ENCODE peak calls at places on chromosomes 1 and 21, in seven cellular contexts. Z is OCI-M1; R is substantia nigra; I is effector CD8-positive, alpha-beta T cell; Y is left cardiac atrium; A is NCI-H2029; T is neural progenitor cell. Q is an unnamed sample.

GRCh38 chr1:112544011-112544688 is 35.4 kb downstream of the WNT2B start:
- DNase-seq in Z (peak), R (no peak), I (no peak), Y (no peak), A (no peak), T (no peak), Q (no peak)

GRCh38 chr1:229984992-229985985 is 81.7 kb upstream of the GALNT2 start:
- DNase-seq in Z (no peak), R (no peak), I (no peak), Y (no peak), A (no peak), T (no peak), Q (no peak)

GRCh38 chr1:52328615-52329014 is 37.4 kb downstream of the CC2D1B start:
- DNase-seq in Z (no peak), R (no peak), I (no peak), Y (no peak), A (no peak), T (no peak), Q (no peak)

GRCh38 chr1:236168716-236169429 is 26.5 kb downstream of the GPR137B start:
- DNase-seq in Z (no peak), R (no peak), I (no peak), Y (peak), A (peak), T (no peak), Q (no peak)

GRCh38 chr1:160667896-160668295 is 21.1 kb upstream of the SLAMF1 start:
- DNase-seq in Z (no peak), R (no peak), I (no peak), Y (no peak), A (no peak), T (no peak), Q (no peak)

GRCh38 chr1:243523766-243524165 is 267.9 kb downstream of the SDCCAG8 start:
- DNase-seq in Z (no peak), R (no peak), I (no peak), Y (no peak), A (no peak), T (no peak), Q (no peak)

GRCh38 chr1:13900583-13900982 is 200.6 kb downstream of the PRDM2 start:
- DNase-seq in Z (no peak), R (no peak), I (no peak), Y (no peak), A (no peak), T (no peak), Q (no peak)

GRCh38 chr21:30349572-30349971 is 1.2 kb upstream of the KRTAP23-1 start:
- DNase-seq in Z (no peak), R (no peak), I (no peak), Y (no peak), A (no peak), T (no peak), Q (no peak)

GRCh38 chr1:63829349-63830327 is 55.8 kb downstream of the ROR1 start:
- DNase-seq in Z (no peak), R (no peak), I (no peak), Y (no peak), A (no peak), T (no peak), Q (no peak)

GRCh38 chr1:84871181-84871580 is 21.8 kb downstream of the LPAR3 start:
- DNase-seq in Z (no peak), R (no peak), I (no peak), Y (no peak), A (no peak), T (no peak), Q (no peak)

GRCh38 chr1:41498809-41499208 is 14.3 kb upstream of the EDN2 start:
- DNase-seq in Z (no peak), R (no peak), I (no peak), Y (peak), A (peak), T (no peak), Q (no peak)

GRCh38 chr1:219041819-219042218 is 131.9 kb upstream of the LYPLAL1 start:
- DNase-seq in Z (peak), R (no peak), I (no peak), Y (peak), A (no peak), T (no peak), Q (no peak)

GRCh38 chr21:46004168-46004861 is 22.7 kb downstream of the COL6A1 start:
- DNase-seq in Z (no peak), R (no peak), I (no peak), Y (peak), A (no peak), T (no peak), Q (no peak)

GRCh38 chr1:26471498-26472329 is 526 bp upstream of the HMGN2 start:
- DNase-seq in Z (peak), R (peak), I (peak), Y (peak), A (peak), T (peak), Q (peak)

GRCh38 chr1:7408771-7409150 is 362.3 kb upstream of the VAMP3 start:
- DNase-seq in Z (no peak), R (no peak), I (no peak), Y (no peak), A (no peak), T (no peak), Q (no peak)

GRCh38 chr1:167746013-167746672 is 24.4 kb downstream of the MPZL1 start:
- DNase-seq in Z (no peak), R (no peak), I (no peak), Y (no peak), A (no peak), T (no peak), Q (no peak)

GRCh38 chr1:47179023-47179987 is 10.5 kb downstream of the PDZK1IP1 start:
- DNase-seq in Z (peak), R (no peak), I (peak), Y (peak), A (peak), T (peak), Q (peak)

GRCh38 chr1:174931214-174931613 is 68.5 kb upstream of the CACYBP start:
- DNase-seq in Z (no peak), R (no peak), I (no peak), Y (no peak), A (no peak), T (peak), Q (no peak)

GRCh38 chr1:176188604-176189003 is 18.5 kb downstream of the COP1 start:
- DNase-seq in Z (no peak), R (no peak), I (no peak), Y (no peak), A (no peak), T (peak), Q (no peak)

GRCh38 chr1:152440635-152441471 is 26.8 kb upstream of the CRNN start:
- DNase-seq in Z (peak), R (no peak), I (peak), Y (peak), A (peak), T (peak), Q (peak)

GRCh38 chr1:223726380-223727001 is 14.2 kb downstream of the CAPN2 start:
- DNase-seq in Z (peak), R (no peak), I (peak), Y (peak), A (no peak), T (peak), Q (peak)

GRCh38 chr1:234608720-234609527 is 1.1 kb downstream of the IRF2BP2 start:
- DNase-seq in Z (peak), R (no peak), I (peak), Y (peak), A (no peak), T (peak), Q (peak)

GRCh38 chr1:54485417-54485816 is 62.6 kb upstream of the ACOT11 start:
- DNase-seq in Z (peak), R (no peak), I (no peak), Y (no peak), A (no peak), T (no peak), Q (no peak)

GRCh38 chr1:210448293-210448892 is 119.7 kb downstream of the HHAT start:
- DNase-seq in Z (peak), R (no peak), I (no peak), Y (no peak), A (peak), T (peak), Q (peak)

GRCh38 chr1:208536176-208536575 is 292.0 kb upstream of the PLXNA2 start:
- DNase-seq in Z (no peak), R (no peak), I (no peak), Y (no peak), A (no peak), T (peak), Q (no peak)

GRCh38 chr1:166975361-166976129 is at the start of gene ILDR2:
- DNase-seq in Z (peak), R (peak), I (peak), Y (peak), A (no peak), T (peak), Q (peak)

GRCh38 chr1:15847100-15847892 is at the start of gene SPEN:
- DNase-seq in Z (peak), R (peak), I (peak), Y (peak), A (peak), T (peak), Q (peak)

Q was measured in GM20000.